ENCODE peak calls at places on chromosomes 3 and 15, in nine cellular contexts. One of them, this sample, is unnamed. For H3K4me1, the result is how much of the 10 kb centered on the place peaks cover.

GRCh38 chr15:73965730-73966103 is 26.4 kb downstream of the STOML1 start:
- DNase-seq in cardiac muscle cell: no peak
- DNase-seq in NT2/D1: no peak
- DNase-seq in aorta: no peak
- DNase-seq in Panc1: no peak
- DNase-seq in A549: no peak
- DNase-seq in gastrocnemius medialis: no peak
- DNase-seq in CD8-positive, alpha-beta memory T cell: no peak
- DNase-seq in heart right ventricle: no peak
- DNase-seq in this sample: no peak

GRCh38 chr3:18134386-18135082 is 290.6 kb downstream of the SATB1 start:
- DNase-seq in cardiac muscle cell: peak
- DNase-seq in NT2/D1: no peak
- DNase-seq in aorta: no peak
- DNase-seq in Panc1: no peak
- DNase-seq in A549: peak
- DNase-seq in gastrocnemius medialis: no peak
- DNase-seq in CD8-positive, alpha-beta memory T cell: no peak
- DNase-seq in heart right ventricle: no peak
- DNase-seq in this sample: no peak

GRCh38 chr3:186128158-186128557 is 19.3 kb upstream of the ETV5 start:
- DNase-seq in cardiac muscle cell: no peak
- DNase-seq in NT2/D1: no peak
- DNase-seq in aorta: no peak
- DNase-seq in Panc1: no peak
- DNase-seq in A549: no peak
- DNase-seq in gastrocnemius medialis: no peak
- DNase-seq in CD8-positive, alpha-beta memory T cell: no peak
- DNase-seq in heart right ventricle: no peak
- DNase-seq in this sample: no peak

GRCh38 chr3:181886676-181887075 is 175.0 kb downstream of the SOX2 start:
- DNase-seq in cardiac muscle cell: no peak
- DNase-seq in NT2/D1: no peak
- DNase-seq in aorta: no peak
- DNase-seq in Panc1: no peak
- DNase-seq in A549: no peak
- DNase-seq in gastrocnemius medialis: no peak
- DNase-seq in CD8-positive, alpha-beta memory T cell: no peak
- DNase-seq in heart right ventricle: no peak
- DNase-seq in this sample: no peak

GRCh38 chr3:42739401-42740158 is 33.5 kb downstream of the CCDC13 start:
- DNase-seq in cardiac muscle cell: no peak
- DNase-seq in NT2/D1: no peak
- DNase-seq in aorta: peak
- DNase-seq in Panc1: no peak
- DNase-seq in A549: no peak
- DNase-seq in gastrocnemius medialis: peak
- DNase-seq in CD8-positive, alpha-beta memory T cell: no peak
- DNase-seq in heart right ventricle: peak
- DNase-seq in this sample: no peak

GRCh38 chr3:65879372-65879771 is 159.3 kb downstream of the MAGI1 start:
- DNase-seq in cardiac muscle cell: no peak
- DNase-seq in NT2/D1: no peak
- DNase-seq in aorta: no peak
- DNase-seq in Panc1: no peak
- DNase-seq in A549: no peak
- DNase-seq in gastrocnemius medialis: no peak
- DNase-seq in CD8-positive, alpha-beta memory T cell: no peak
- DNase-seq in heart right ventricle: no peak
- DNase-seq in this sample: no peak

GRCh38 chr15:96500491-96500890 is 170.0 kb downstream of the NR2F2 start:
- DNase-seq in cardiac muscle cell: no peak
- DNase-seq in NT2/D1: no peak
- DNase-seq in aorta: no peak
- DNase-seq in Panc1: no peak
- DNase-seq in A549: no peak
- DNase-seq in gastrocnemius medialis: no peak
- DNase-seq in CD8-positive, alpha-beta memory T cell: no peak
- DNase-seq in heart right ventricle: no peak
- DNase-seq in this sample: no peak

GRCh38 chr3:111069974-111070751 is 1.5 kb upstream of the NECTIN3 start:
- DNase-seq in cardiac muscle cell: peak
- DNase-seq in NT2/D1: no peak
- DNase-seq in aorta: peak
- DNase-seq in Panc1: no peak
- DNase-seq in A549: no peak
- DNase-seq in gastrocnemius medialis: peak
- DNase-seq in CD8-positive, alpha-beta memory T cell: no peak
- DNase-seq in heart right ventricle: peak
- DNase-seq in this sample: no peak

GRCh38 chr15:63348392-63348791 is 33.3 kb downstream of the CA12 start:
- DNase-seq in cardiac muscle cell: peak
- DNase-seq in NT2/D1: no peak
- DNase-seq in aorta: peak
- DNase-seq in Panc1: no peak
- DNase-seq in A549: peak
- DNase-seq in gastrocnemius medialis: no peak
- DNase-seq in CD8-positive, alpha-beta memory T cell: no peak
- DNase-seq in heart right ventricle: peak
- DNase-seq in this sample: no peak

GRCh38 chr3:39150803-39151631 is 2.4 kb downstream of the CSRNP1 start:
- DNase-seq in cardiac muscle cell: peak
- DNase-seq in NT2/D1: peak
- DNase-seq in aorta: peak
- DNase-seq in Panc1: no peak
- DNase-seq in A549: peak
- DNase-seq in gastrocnemius medialis: peak
- DNase-seq in CD8-positive, alpha-beta memory T cell: peak
- DNase-seq in heart right ventricle: peak
- DNase-seq in this sample: no peak

GRCh38 chr3:70556056-70556455 is 243.6 kb upstream of the MDFIC2 start:
- DNase-seq in cardiac muscle cell: no peak
- DNase-seq in NT2/D1: no peak
- DNase-seq in aorta: no peak
- DNase-seq in Panc1: no peak
- DNase-seq in A549: no peak
- DNase-seq in gastrocnemius medialis: no peak
- DNase-seq in CD8-positive, alpha-beta memory T cell: no peak
- DNase-seq in heart right ventricle: no peak
- DNase-seq in this sample: no peak

GRCh38 chr15:45088801-45089711 is 24.9 kb downstream of the DUOX2 start:
- DNase-seq in cardiac muscle cell: peak
- DNase-seq in NT2/D1: no peak
- DNase-seq in aorta: no peak
- DNase-seq in Panc1: no peak
- DNase-seq in A549: no peak
- DNase-seq in gastrocnemius medialis: no peak
- DNase-seq in CD8-positive, alpha-beta memory T cell: no peak
- DNase-seq in heart right ventricle: no peak
- DNase-seq in this sample: no peak

GRCh38 chr15:72599855-72600464 is 54.5 kb upstream of the GOLGA6B start:
- DNase-seq in cardiac muscle cell: peak
- DNase-seq in NT2/D1: peak
- DNase-seq in aorta: no peak
- DNase-seq in Panc1: peak
- DNase-seq in A549: peak
- DNase-seq in gastrocnemius medialis: no peak
- DNase-seq in CD8-positive, alpha-beta memory T cell: no peak
- DNase-seq in heart right ventricle: peak
- DNase-seq in this sample: peak

GRCh38 chr3:163916596-163917560 is 1161.4 kb downstream of the SI start:
- DNase-seq in cardiac muscle cell: no peak
- DNase-seq in NT2/D1: no peak
- DNase-seq in aorta: no peak
- DNase-seq in Panc1: no peak
- DNase-seq in A549: peak
- DNase-seq in gastrocnemius medialis: no peak
- DNase-seq in CD8-positive, alpha-beta memory T cell: no peak
- DNase-seq in heart right ventricle: no peak
- DNase-seq in this sample: no peak

GRCh38 chr15:49987896-49988295 is 131.1 kb downstream of the ATP8B4 start:
- DNase-seq in cardiac muscle cell: no peak
- DNase-seq in NT2/D1: no peak
- DNase-seq in aorta: no peak
- DNase-seq in Panc1: no peak
- DNase-seq in A549: no peak
- DNase-seq in gastrocnemius medialis: no peak
- DNase-seq in CD8-positive, alpha-beta memory T cell: no peak
- DNase-seq in heart right ventricle: no peak
- DNase-seq in this sample: no peak

GRCh38 chr3:21294768-21295167 is 456.2 kb downstream of the ZNF385D start:
- DNase-seq in cardiac muscle cell: peak
- DNase-seq in NT2/D1: no peak
- DNase-seq in aorta: no peak
- DNase-seq in Panc1: no peak
- DNase-seq in A549: no peak
- DNase-seq in gastrocnemius medialis: no peak
- DNase-seq in CD8-positive, alpha-beta memory T cell: no peak
- DNase-seq in heart right ventricle: no peak
- DNase-seq in this sample: no peak

GRCh38 chr3:11220230-11220629 is 52.0 kb upstream of the ATG7 start:
- DNase-seq in cardiac muscle cell: no peak
- DNase-seq in NT2/D1: no peak
- DNase-seq in aorta: no peak
- DNase-seq in Panc1: no peak
- DNase-seq in A549: no peak
- DNase-seq in gastrocnemius medialis: no peak
- DNase-seq in CD8-positive, alpha-beta memory T cell: no peak
- DNase-seq in heart right ventricle: no peak
- DNase-seq in this sample: no peak

GRCh38 chr15:66389859-66390382 is 3.2 kb downstream of the MAP2K1 start:
- DNase-seq in cardiac muscle cell: no peak
- DNase-seq in NT2/D1: no peak
- DNase-seq in aorta: no peak
- DNase-seq in Panc1: no peak
- DNase-seq in A549: no peak
- DNase-seq in gastrocnemius medialis: no peak
- DNase-seq in CD8-positive, alpha-beta memory T cell: no peak
- DNase-seq in heart right ventricle: no peak
- DNase-seq in this sample: no peak
- H3K4me1 ChIP-seq in cardiac muscle cell: under half
- H3K4me1 ChIP-seq in NT2/D1: under half
- H3K4me1 ChIP-seq in aorta: under half
- H3K4me1 ChIP-seq in Panc1: under half
- H3K4me1 ChIP-seq in A549: under half
- H3K4me1 ChIP-seq in gastrocnemius medialis: under half
- H3K4me1 ChIP-seq in CD8-positive, alpha-beta memory T cell: half or more
- H3K4me1 ChIP-seq in heart right ventricle: under half
- H3K4me1 ChIP-seq in this sample: under half

DNA sequence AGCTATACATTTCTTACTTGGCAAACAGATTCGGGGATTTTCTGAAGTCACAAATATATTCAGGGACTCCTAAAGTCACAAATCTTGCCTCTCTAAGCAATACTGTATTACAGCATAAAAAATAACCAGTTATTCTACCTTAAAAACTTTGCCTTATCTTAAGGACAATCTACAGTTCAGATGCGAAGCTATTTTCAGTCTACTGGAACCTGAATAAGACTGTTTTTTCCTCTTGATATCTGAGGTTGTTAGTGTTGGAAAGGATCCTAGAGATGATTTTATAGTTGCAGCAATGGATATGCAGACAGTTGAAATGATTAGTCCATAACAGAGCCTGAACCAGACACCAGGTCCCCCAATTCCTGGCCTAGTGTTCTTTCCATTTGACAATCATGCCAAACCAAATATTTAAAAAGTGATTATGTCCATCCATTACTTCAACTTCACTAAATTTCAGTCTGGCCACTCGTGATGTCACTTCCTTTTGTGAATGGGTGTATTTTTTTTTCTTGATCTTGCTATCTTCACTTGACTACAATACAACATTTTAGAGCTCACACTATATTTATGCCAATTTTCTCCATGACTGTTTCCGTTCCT is 1.8 kb downstream of the HDGFL3 start:
- DNase-seq in cardiac muscle cell: peak
- DNase-seq in NT2/D1: no peak
- DNase-seq in aorta: no peak
- DNase-seq in Panc1: no peak
- DNase-seq in A549: no peak
- DNase-seq in gastrocnemius medialis: no peak
- DNase-seq in CD8-positive, alpha-beta memory T cell: no peak
- DNase-seq in heart right ventricle: peak
- DNase-seq in this sample: no peak
- H3K4me3 ChIP-seq in cardiac muscle cell: peak
- H3K4me3 ChIP-seq in NT2/D1: peak
- H3K4me3 ChIP-seq in aorta: peak
- H3K4me3 ChIP-seq in Panc1: peak
- H3K4me3 ChIP-seq in A549: peak
- H3K4me3 ChIP-seq in gastrocnemius medialis: peak
- H3K4me3 ChIP-seq in CD8-positive, alpha-beta memory T cell: no peak
- H3K4me3 ChIP-seq in heart right ventricle: peak
- H3K4me3 ChIP-seq in this sample: no peak

DNA sequence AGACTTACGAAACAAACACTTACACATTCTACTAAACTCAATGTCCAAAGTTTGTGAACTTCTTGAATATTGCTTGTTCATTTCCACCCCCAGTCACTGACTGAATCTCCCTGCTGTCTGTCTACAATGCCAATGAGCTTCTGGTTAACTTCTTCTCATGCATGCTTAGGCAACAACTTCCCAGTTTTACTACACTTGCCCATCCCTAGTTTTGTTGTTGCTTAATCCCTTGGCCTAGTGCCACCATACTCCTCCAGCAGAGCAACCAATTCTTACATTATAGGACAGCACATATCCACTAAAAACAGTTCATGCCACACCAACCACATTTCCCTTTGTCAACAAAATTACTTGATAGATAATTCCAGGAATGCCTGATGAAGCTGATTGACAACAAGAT is 40.9 kb upstream of the CCR2 start:
- DNase-seq in cardiac muscle cell: peak
- DNase-seq in NT2/D1: no peak
- DNase-seq in aorta: no peak
- DNase-seq in Panc1: no peak
- DNase-seq in A549: no peak
- DNase-seq in gastrocnemius medialis: peak
- DNase-seq in CD8-positive, alpha-beta memory T cell: no peak
- DNase-seq in heart right ventricle: peak
- DNase-seq in this sample: no peak
- H3K4me1 ChIP-seq in cardiac muscle cell: under half
- H3K4me1 ChIP-seq in NT2/D1: under half
- H3K4me1 ChIP-seq in aorta: under half
- H3K4me1 ChIP-seq in Panc1: under half
- H3K4me1 ChIP-seq in A549: under half
- H3K4me1 ChIP-seq in gastrocnemius medialis: under half
- H3K4me1 ChIP-seq in CD8-positive, alpha-beta memory T cell: under half
- H3K4me1 ChIP-seq in heart right ventricle: under half
- H3K4me1 ChIP-seq in this sample: under half

GRCh38 chr3:123423026-123423425 is 25.9 kb downstream of the ADCY5 start:
- DNase-seq in cardiac muscle cell: no peak
- DNase-seq in NT2/D1: no peak
- DNase-seq in aorta: peak
- DNase-seq in Panc1: no peak
- DNase-seq in A549: no peak
- DNase-seq in gastrocnemius medialis: no peak
- DNase-seq in CD8-positive, alpha-beta memory T cell: no peak
- DNase-seq in heart right ventricle: peak
- DNase-seq in this sample: no peak
- H3K4me3 ChIP-seq in cardiac muscle cell: no peak
- H3K4me3 ChIP-seq in NT2/D1: no peak
- H3K4me3 ChIP-seq in aorta: no peak
- H3K4me3 ChIP-seq in Panc1: no peak
- H3K4me3 ChIP-seq in A549: no peak
- H3K4me3 ChIP-seq in gastrocnemius medialis: no peak
- H3K4me3 ChIP-seq in CD8-positive, alpha-beta memory T cell: no peak
- H3K4me3 ChIP-seq in heart right ventricle: no peak
- H3K4me3 ChIP-seq in this sample: no peak

This sample was measured in iPS DF 6.9.